ENCODE peak calls at places on chromosomes 6 and 20, in nine cellular contexts. One of them, this sample, is unnamed.

GRCh38 chr20:32227744-32228688 is 20.3 kb downstream of the POFUT1 start:
- DNase-seq in T1000: no peak
- DNase-seq in NCI-H1092 treated with DMSO at 0.1 percent for 48 hours: no peak
- DNase-seq in substantia nigra: no peak
- DNase-seq in HL-60: peak
- DNase-seq in naive thymus-derived CD4-positive, alpha-beta T cell: no peak
- DNase-seq in Ammon's horn: no peak
- DNase-seq in upper lobe of right lung: peak
- DNase-seq in H7: no peak
- DNase-seq in this sample: no peak

GRCh38 chr6:137717074-137718073 is 149.7 kb upstream of the TNFAIP3 start:
- DNase-seq in T1000: no peak
- DNase-seq in NCI-H1092 treated with DMSO at 0.1 percent for 48 hours: no peak
- DNase-seq in substantia nigra: no peak
- DNase-seq in HL-60: no peak
- DNase-seq in naive thymus-derived CD4-positive, alpha-beta T cell: peak
- DNase-seq in Ammon's horn: no peak
- DNase-seq in upper lobe of right lung: no peak
- DNase-seq in H7: no peak
- DNase-seq in this sample: no peak

GRCh38 chr20:49132995-49133451 is 55.1 kb downstream of the STAU1 start:
- DNase-seq in T1000: no peak
- DNase-seq in NCI-H1092 treated with DMSO at 0.1 percent for 48 hours: peak
- DNase-seq in substantia nigra: no peak
- DNase-seq in HL-60: peak
- DNase-seq in naive thymus-derived CD4-positive, alpha-beta T cell: peak
- DNase-seq in Ammon's horn: peak
- DNase-seq in upper lobe of right lung: no peak
- DNase-seq in H7: peak
- DNase-seq in this sample: peak

GRCh38 chr6:1662532-1662931 is 52.8 kb downstream of the FOXC1 start:
- DNase-seq in T1000: no peak
- DNase-seq in NCI-H1092 treated with DMSO at 0.1 percent for 48 hours: no peak
- DNase-seq in substantia nigra: no peak
- DNase-seq in HL-60: no peak
- DNase-seq in naive thymus-derived CD4-positive, alpha-beta T cell: no peak
- DNase-seq in Ammon's horn: no peak
- DNase-seq in upper lobe of right lung: no peak
- DNase-seq in H7: no peak
- DNase-seq in this sample: no peak

GRCh38 chr20:19211661-19212523 is 550 bp upstream of the SLC24A3 start:
- DNase-seq in T1000: no peak
- DNase-seq in NCI-H1092 treated with DMSO at 0.1 percent for 48 hours: peak
- DNase-seq in substantia nigra: peak
- DNase-seq in HL-60: no peak
- DNase-seq in naive thymus-derived CD4-positive, alpha-beta T cell: no peak
- DNase-seq in Ammon's horn: peak
- DNase-seq in upper lobe of right lung: peak
- DNase-seq in H7: peak
- DNase-seq in this sample: peak

GRCh38 chr6:41939091-41939847 is 2.3 kb downstream of the CCND3 start:
- DNase-seq in T1000: no peak
- DNase-seq in NCI-H1092 treated with DMSO at 0.1 percent for 48 hours: no peak
- DNase-seq in substantia nigra: peak
- DNase-seq in HL-60: peak
- DNase-seq in naive thymus-derived CD4-positive, alpha-beta T cell: no peak
- DNase-seq in Ammon's horn: peak
- DNase-seq in upper lobe of right lung: peak
- DNase-seq in H7: peak
- DNase-seq in this sample: no peak

GRCh38 chr6:155013457-155013876 is 18.4 kb downstream of the TIAM2 start:
- DNase-seq in T1000: no peak
- DNase-seq in NCI-H1092 treated with DMSO at 0.1 percent for 48 hours: no peak
- DNase-seq in substantia nigra: no peak
- DNase-seq in HL-60: no peak
- DNase-seq in naive thymus-derived CD4-positive, alpha-beta T cell: no peak
- DNase-seq in Ammon's horn: no peak
- DNase-seq in upper lobe of right lung: no peak
- DNase-seq in H7: no peak
- DNase-seq in this sample: peak

GRCh38 chr20:38790210-38791053 is 15.1 kb upstream of the PPP1R16B start:
- DNase-seq in T1000: no peak
- DNase-seq in NCI-H1092 treated with DMSO at 0.1 percent for 48 hours: no peak
- DNase-seq in substantia nigra: no peak
- DNase-seq in HL-60: peak
- DNase-seq in naive thymus-derived CD4-positive, alpha-beta T cell: peak
- DNase-seq in Ammon's horn: no peak
- DNase-seq in upper lobe of right lung: no peak
- DNase-seq in H7: peak
- DNase-seq in this sample: peak

GRCh38 chr6:116371384-116372209 is 850 bp downstream of the DSE start:
- DNase-seq in T1000: peak
- DNase-seq in NCI-H1092 treated with DMSO at 0.1 percent for 48 hours: no peak
- DNase-seq in substantia nigra: peak
- DNase-seq in HL-60: peak
- DNase-seq in naive thymus-derived CD4-positive, alpha-beta T cell: peak
- DNase-seq in Ammon's horn: peak
- DNase-seq in upper lobe of right lung: peak
- DNase-seq in H7: peak
- DNase-seq in this sample: peak

GRCh38 chr6:90483116-90483839 is 103.6 kb downstream of the MAP3K7 start:
- DNase-seq in T1000: no peak
- DNase-seq in NCI-H1092 treated with DMSO at 0.1 percent for 48 hours: no peak
- DNase-seq in substantia nigra: no peak
- DNase-seq in HL-60: no peak
- DNase-seq in naive thymus-derived CD4-positive, alpha-beta T cell: no peak
- DNase-seq in Ammon's horn: peak
- DNase-seq in upper lobe of right lung: no peak
- DNase-seq in H7: no peak
- DNase-seq in this sample: no peak

GRCh38 chr20:36167826-36168634 is 13.5 kb downstream of the EPB41L1 start:
- DNase-seq in T1000: no peak
- DNase-seq in NCI-H1092 treated with DMSO at 0.1 percent for 48 hours: no peak
- DNase-seq in substantia nigra: no peak
- DNase-seq in HL-60: no peak
- DNase-seq in naive thymus-derived CD4-positive, alpha-beta T cell: no peak
- DNase-seq in Ammon's horn: no peak
- DNase-seq in upper lobe of right lung: no peak
- DNase-seq in H7: no peak
- DNase-seq in this sample: peak

GRCh38 chr6:41055149-41055548 is 2.1 kb downstream of the APOBEC2 start:
- DNase-seq in T1000: no peak
- DNase-seq in NCI-H1092 treated with DMSO at 0.1 percent for 48 hours: peak
- DNase-seq in substantia nigra: no peak
- DNase-seq in HL-60: no peak
- DNase-seq in naive thymus-derived CD4-positive, alpha-beta T cell: no peak
- DNase-seq in Ammon's horn: no peak
- DNase-seq in upper lobe of right lung: no peak
- DNase-seq in H7: no peak
- DNase-seq in this sample: no peak